ENCODE peak calls at places on chromosomes 12 and 14, in five cellular contexts. N is CD4-positive, CD25-positive, alpha-beta regulatory T cell; I is A549; K is sigmoid colon; D is testis. X is an unnamed sample. For H3K4me1, the result is how much of the 10 kb centered on the place peaks cover.

GRCh38 chr12:93460882-93461281 is 6.4 kb upstream of the MRPL42 start:
- DNase-seq in D (no peak), K (no peak), I (no peak), N (no peak), X (no peak)

GRCh38 chr12:111285191-111285590 is 83.7 kb downstream of the PHETA1 start:
- DNase-seq in K (no peak), N (no peak), I (no peak), D (no peak), X (no peak)

GRCh38 chr12:93223440-93224426 is 154.0 kb upstream of the NUDT4 start:
- DNase-seq in D (no peak), I (no peak), N (no peak), K (no peak), X (no peak)

GRCh38 chr12:78119351-78119918 is 288.7 kb downstream of the NAV3 start:
- DNase-seq in I (no peak), D (no peak), N (no peak), K (no peak), X (no peak)

GRCh38 chr14:104287301-104288009 is 149.1 kb downstream of the KIF26A start:
- DNase-seq in I (no peak), D (no peak), K (peak), N (no peak), X (peak)

GRCh38 chr12:113064395-113065125 is 8.0 kb downstream of the DTX1 start:
- DNase-seq in N (no peak), K (no peak), D (no peak), I (no peak), X (no peak)

GRCh38 chr12:19010087-19010486 is 119.4 kb upstream of the PLEKHA5 start:
- DNase-seq in K (no peak), D (no peak), I (no peak), N (no peak), X (no peak)

GRCh38 chr14:56100556-56100955 is 17.7 kb upstream of the PELI2 start:
- DNase-seq in N (no peak), I (no peak), D (no peak), K (no peak), X (no peak)

GRCh38 chr12:3036901-3037600 is 40.1 kb upstream of the TSPAN9 start:
- DNase-seq in I (no peak), K (no peak), N (no peak), D (no peak), X (no peak)

GRCh38 chr14:73655851-73656250 is 11.1 kb downstream of the DNAL1 start:
- DNase-seq in K (no peak), N (no peak), I (no peak), D (no peak), X (no peak)

GRCh38 chr14:59664741-59665140 is 88.1 kb upstream of the CCDC175 start:
- DNase-seq in K (no peak), D (no peak), N (no peak), I (no peak), X (no peak)

GRCh38 chr12:116136340-116136739 is 141.2 kb downstream of the MED13L start:
- DNase-seq in D (no peak), N (no peak), K (no peak), I (no peak), X (no peak)

GRCh38 chr12:11652351-11653040 is 3.0 kb downstream of the ETV6 start:
- DNase-seq in I (no peak), N (no peak), K (peak), D (peak), X (no peak)

GRCh38 chr12:44812062-44812461 is 64.1 kb downstream of the NELL2 start:
- DNase-seq in N (peak), D (no peak), I (no peak), K (no peak), X (no peak)

GRCh38 chr12:68890701-68891113 is 42.3 kb downstream of the CPM start:
- DNase-seq in K (no peak), I (no peak), N (no peak), D (peak), X (peak)

GRCh38 chr14:35047961-35048513 is 2.0 kb downstream of the FAM177A1 start:
- DNase-seq in K (no peak), D (no peak), I (no peak), N (no peak), X (no peak)

GRCh38 chr12:108237272-108237671 is 101.8 kb downstream of the CMKLR1 start:
- DNase-seq in I (no peak), N (no peak), D (no peak), K (no peak), X (no peak)

GRCh38 chr12:3241621-3242020 is 164.4 kb downstream of the TSPAN9 start:
- DNase-seq in N (no peak), I (no peak), D (no peak), K (no peak), X (peak)

GRCh38 chr12:57611116-57611809 is at the start of gene ARHGEF25:
- DNase-seq in D (peak), K (peak), N (no peak), I (peak), X (peak)

GRCh38 chr14:36746907-36747306 is 85.2 kb downstream of the PAX9 start:
- DNase-seq in K (no peak), I (no peak), N (no peak), D (no peak), X (no peak)

GRCh38 chr12:64706831-64707230 is 52.4 kb downstream of the GNS start:
- DNase-seq in K (no peak), I (no peak), D (no peak), N (no peak), X (no peak)

GRCh38 chr12:57585156-57585555 is 5.8 kb upstream of the PIP4K2C start:
- DNase-seq in K (no peak), N (no peak), D (no peak), I (no peak), X (no peak)

GRCh38 chr14:61328629-61329262 is 7.4 kb downstream of the PRKCH start:
- DNase-seq in D (no peak), N (no peak), I (no peak), K (no peak), X (no peak)
- H3K4me3 ChIP-seq in D (no peak), N (peak), I (no peak), K (no peak), X (no peak)

GRCh38 chr14:103127861-103128598 is 4.8 kb downstream of the TNFAIP2 start:
- DNase-seq in D (no peak), K (no peak), N (no peak), I (no peak), X (no peak)
- H3K27ac ChIP-seq in D (no peak), K (no peak), N (no peak), I (peak), X (peak)

GRCh38 chr14:76322594-76323220 is 53.2 kb upstream of the ESRRB start:
- DNase-seq in N (no peak), D (no peak), K (peak), I (no peak), X (no peak)

GRCh38 chr14:76320975-76321374 is 55.0 kb upstream of the ESRRB start:
- DNase-seq in N (no peak), D (no peak), K (no peak), I (no peak), X (no peak)

GRCh38 chr14:76323331-76324050 is 52.4 kb upstream of the ESRRB start:
- DNase-seq in K (peak), I (no peak), N (no peak), D (no peak), X (no peak)

GRCh38 chr14:76326918-76327689 is 48.8 kb upstream of the ESRRB start:
- DNase-seq in K (peak), I (no peak), N (no peak), D (no peak), X (no peak)

DNA sequence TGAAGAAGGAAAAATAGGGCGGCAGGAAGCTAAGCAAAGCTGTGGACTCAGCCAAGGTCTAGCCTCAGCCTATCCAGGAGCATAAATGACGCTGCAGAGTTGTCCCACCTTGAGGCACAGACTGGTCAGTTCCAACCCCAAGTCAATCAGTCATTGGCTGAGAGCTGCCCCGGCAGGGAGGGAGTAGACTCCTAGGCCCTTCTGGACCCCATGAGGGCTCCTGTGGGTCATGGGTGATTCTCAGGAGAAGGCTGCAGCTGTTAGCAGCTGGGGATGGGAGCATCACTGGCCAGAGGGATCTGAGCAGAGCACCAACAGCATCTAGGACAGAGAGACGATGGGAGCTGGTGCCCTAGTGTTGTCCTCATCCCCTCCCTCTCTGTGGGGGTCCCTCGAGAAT is 51.8 kb upstream of the ESRRB start:
- DNase-seq in N (no peak), D (no peak), I (no peak), K (peak), X (no peak)
- H3K4me1 ChIP-seq in N (under half), D (under half), I (under half), K (under half), X (under half)

GRCh38 chr14:100862277-100862676 is 36.4 kb downstream of the MEG3 start:
- DNase-seq in D (no peak), I (no peak), N (no peak), K (peak), X (no peak)

GRCh38 chr14:100860556-100861187 is 34.8 kb downstream of the MEG3 start:
- DNase-seq in N (no peak), I (no peak), K (no peak), D (no peak), X (no peak)

GRCh38 chr14:100862793-100863192 is 36.9 kb downstream of the MEG3 start:
- DNase-seq in N (no peak), D (no peak), K (no peak), I (no peak), X (no peak)

GRCh38 chr14:100861188-100861936 is 35.4 kb downstream of the MEG3 start:
- DNase-seq in N (no peak), D (no peak), K (no peak), I (no peak), X (no peak)

DNA sequence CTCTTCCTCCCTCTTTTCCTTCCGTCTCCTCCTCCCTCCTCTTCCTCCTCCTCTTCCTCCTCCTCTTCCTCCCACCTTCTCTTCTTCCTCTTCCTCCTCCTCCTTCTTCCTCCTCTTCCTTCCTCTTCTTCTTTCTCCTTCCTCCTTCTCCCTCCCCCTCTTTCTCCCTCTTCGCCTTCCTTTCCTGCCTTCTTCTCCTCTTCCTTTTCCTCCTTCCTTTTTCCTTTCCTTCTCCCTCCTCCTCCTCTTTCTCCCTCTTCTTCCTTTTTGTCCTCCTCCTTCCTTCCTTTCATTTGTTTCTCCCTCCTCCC is 36.0 kb downstream of the MEG3 start:
- DNase-seq in I (no peak), K (no peak), D (no peak), N (no peak), X (no peak)
- H3K4me3 ChIP-seq in I (no peak), K (no peak), D (no peak), N (no peak), X (no peak)

DNA sequence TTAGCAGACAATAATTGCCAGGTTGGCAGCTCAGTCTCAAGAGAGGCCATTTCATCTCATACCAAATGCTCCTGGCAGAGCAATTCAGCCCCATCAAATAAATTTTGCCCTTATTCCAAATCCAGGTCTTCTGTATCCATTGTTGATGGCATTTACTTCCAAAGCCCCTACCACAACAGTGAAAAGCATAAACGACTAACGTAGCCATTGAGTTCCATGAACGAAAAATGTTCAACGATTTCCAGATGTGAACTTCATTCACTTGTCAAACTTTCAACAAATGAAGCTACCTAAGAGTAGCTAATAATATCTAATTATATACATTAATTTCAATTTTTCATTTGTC is 3.0 kb upstream of the GCN1 start:
- DNase-seq in N (no peak), I (no peak), D (no peak), K (no peak), X (no peak)
- H3K27ac ChIP-seq in N (no peak), I (peak), D (no peak), K (no peak), X (no peak)

GRCh38 chr12:53221203-53222076 is 10.6 kb downstream of the RARG start:
- DNase-seq in D (peak), K (peak), I (peak), N (peak), X (peak)
- H3K4me1 ChIP-seq in D (under half), K (half or more), I (half or more), N (half or more), X (half or more)

DNA sequence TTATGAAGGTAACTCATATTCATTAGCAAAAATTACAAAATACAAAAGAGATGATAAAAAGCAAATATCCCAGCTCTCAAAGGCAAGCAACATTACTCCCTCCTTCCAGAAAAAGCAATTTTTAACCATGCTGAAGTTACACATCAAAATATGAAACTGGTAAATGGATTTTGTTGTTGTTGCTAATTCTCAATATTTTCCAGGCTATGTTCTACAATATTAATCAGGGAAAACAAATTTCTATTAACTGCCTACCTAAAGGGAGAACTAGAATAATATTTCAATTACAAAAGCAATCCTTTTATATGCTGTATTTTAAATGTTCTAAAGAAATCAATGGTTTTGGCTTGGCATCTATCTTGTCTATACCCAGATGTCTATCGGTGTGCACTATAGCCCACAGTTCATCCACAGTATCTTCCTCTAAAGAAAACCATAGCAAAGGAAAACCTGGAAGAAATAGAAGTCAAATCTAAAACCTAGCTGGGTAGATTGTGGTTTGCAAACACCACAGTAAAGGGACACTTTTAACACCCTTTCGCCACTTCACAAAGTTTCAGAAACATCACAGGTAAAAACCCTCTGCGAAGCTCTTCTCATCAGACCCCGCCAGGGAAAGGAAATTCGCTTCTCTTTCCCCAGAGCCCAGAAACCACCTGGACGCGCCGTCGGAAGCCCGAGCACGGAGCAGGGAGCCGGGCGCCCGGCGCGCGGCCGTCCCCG is 32.0 kb downstream of the TC2N start:
- DNase-seq in K (no peak), I (no peak), N (no peak), D (no peak), X (no peak)
- H3K4me3 ChIP-seq in K (peak), I (peak), N (peak), D (peak), X (peak)

X was measured in body of pancreas.